ENCODE peak calls at places on chromosomes 6 and 20, in nine cellular contexts. Q is astrocyte, R is IMR-90, M is tibial artery, T is cardiac muscle cell, C is Panc1, G is body of pancreas, N is uterus, Y is heart right ventricle. F is an unnamed sample.
A peak's percentile ranks its signal among the peaks of the same experiment; 100 is the strongest.

GRCh38 chr20:10360878-10361277 is 73.1 kb downstream of the MKKS start:
- DNase-seq in Q (peak; percentile 83), R (no peak), M (no peak), T (no peak), C (no peak), G (no peak), N (no peak), Y (no peak), F (no peak)

GRCh38 chr20:60254901-60255411 is 296.7 kb downstream of the CDH26 start:
- DNase-seq in Q (peak; percentile 40), R (peak; percentile 73), M (no peak), T (peak; percentile 2), C (no peak), G (no peak), N (no peak), Y (no peak), F (no peak)

GRCh38 chr20:38315290-38315966 is 11.5 kb downstream of the BPI start:
- DNase-seq in Q (no peak), R (peak; percentile 41), M (no peak), T (peak; percentile 52), C (no peak), G (no peak), N (peak; percentile 26), Y (no peak), F (no peak)

GRCh38 chr6:81940451-81940850 is 188.0 kb upstream of the TENT5A start:
- DNase-seq in Q (peak; percentile 58), R (peak; percentile 22), M (no peak), T (no peak), C (no peak), G (no peak), N (no peak), Y (no peak), F (no peak)

GRCh38 chr6:170110201-170111140 is 180.4 kb downstream of the DLL1 start:
- DNase-seq in Q (no peak), R (no peak), M (peak; percentile 43), T (no peak), C (no peak), G (peak; percentile 5), N (peak; percentile 13), Y (no peak), F (no peak)

GRCh38 chr20:25196701-25197120 is 1.2 kb downstream of the ENTPD6 start:
- DNase-seq in Q (no peak), R (no peak), M (no peak), T (no peak), C (no peak), G (peak; percentile 40), N (no peak), Y (no peak), F (no peak)

GRCh38 chr6:63392092-63392724 is 72.4 kb upstream of the LGSN start:
- DNase-seq in Q (no peak), R (no peak), M (no peak), T (no peak), C (no peak), G (no peak), N (no peak), Y (no peak), F (no peak)

GRCh38 chr6:77638129-77638830 is 14.6 kb upstream of the MEI4 start:
- DNase-seq in Q (peak; percentile 18), R (no peak), M (no peak), T (no peak), C (no peak), G (no peak), N (no peak), Y (no peak), F (no peak)

GRCh38 chr6:85966859-85967258 is 324.2 kb upstream of the SYNCRIP start:
- DNase-seq in Q (no peak), R (no peak), M (no peak), T (no peak), C (no peak), G (peak; percentile 18), N (no peak), Y (no peak), F (no peak)

GRCh38 chr20:15835811-15836210 is 737.4 kb downstream of the KIF16B start:
- DNase-seq in Q (no peak), R (no peak), M (no peak), T (no peak), C (no peak), G (no peak), N (no peak), Y (no peak), F (no peak)

GRCh38 chr6:129324345-129324744 is 385.6 kb downstream of the ARHGAP18 start:
- DNase-seq in Q (no peak), R (no peak), M (no peak), T (no peak), C (no peak), G (no peak), N (no peak), Y (no peak), F (no peak)

GRCh38 chr6:36599791-36600209 is 5.6 kb downstream of the SRSF3 start:
- DNase-seq in Q (peak; percentile 55), R (peak; percentile 40), M (peak; percentile 65), T (peak; percentile 65), C (no peak), G (peak; percentile 42), N (peak; percentile 35), Y (no peak), F (peak; percentile 69)

GRCh38 chr6:24283043-24283985 is 74.5 kb downstream of the DCDC2 start:
- DNase-seq in Q (peak; percentile 75), R (peak; percentile 61), M (peak; percentile 77), T (peak; percentile 91), C (peak; percentile 67), G (peak; percentile 88), N (peak; percentile 21), Y (peak; percentile 66), F (peak; percentile 46)

GRCh38 chr6:38208028-38208427 is 388.5 kb downstream of the ZFAND3 start:
- DNase-seq in Q (no peak), R (no peak), M (no peak), T (no peak), C (no peak), G (no peak), N (no peak), Y (no peak), F (no peak)

GRCh38 chr20:4866429-4866828 is 134.9 kb downstream of the SLC23A2 start:
- DNase-seq in Q (no peak), R (no peak), M (no peak), T (no peak), C (no peak), G (no peak), N (no peak), Y (no peak), F (no peak)

GRCh38 chr6:122476131-122476530 is 4.5 kb upstream of the SERINC1 start:
- DNase-seq in Q (peak; percentile 1), R (peak; percentile 33), M (no peak), T (peak; percentile 28), C (peak; percentile 8), G (no peak), N (no peak), Y (no peak), F (no peak)

GRCh38 chr6:108156180-108156937 is 9.5 kb upstream of the NR2E1 start:
- DNase-seq in Q (no peak), R (no peak), M (no peak), T (no peak), C (no peak), G (no peak), N (no peak), Y (no peak), F (no peak)

GRCh38 chr6:109865968-109866367 is 112.1 kb upstream of the GPR6 start:
- DNase-seq in Q (no peak), R (no peak), M (no peak), T (no peak), C (no peak), G (no peak), N (no peak), Y (no peak), F (no peak)

GRCh38 chr6:52598123-52598823 is 21.4 kb upstream of the TRAM2 start:
- DNase-seq in Q (peak; percentile 70), R (peak; percentile 74), M (peak; percentile 76), T (peak; percentile 88), C (no peak), G (peak; percentile 58), N (peak; percentile 69), Y (peak; percentile 76), F (peak; percentile 62)

GRCh38 chr6:87274660-87275273 is 47.6 kb upstream of the SMIM8 start:
- DNase-seq in Q (peak; percentile 78), R (peak; percentile 82), M (no peak), T (peak; percentile 68), C (no peak), G (no peak), N (no peak), Y (no peak), F (no peak)

GRCh38 chr6:6003334-6004146 is 3.2 kb downstream of the NRN1 start:
- DNase-seq in Q (no peak), R (no peak), M (no peak), T (no peak), C (no peak), G (no peak), N (no peak), Y (peak; percentile 47), F (peak; percentile 57)
- TF ChIP-seq CTCF in Q (no peak), R (no peak), M (no peak), T (no peak), C (no peak), G (no peak), N (no peak), Y (no peak), F (no peak)

GRCh38 chr20:3673551-3674070 is 8.2 kb downstream of the ADAM33 start:
- DNase-seq in Q (no peak), R (no peak), M (no peak), T (no peak), C (no peak), G (no peak), N (no peak), Y (no peak), F (no peak)
- H3K4me1 ChIP-seq in Q (peaks cover 12% of the 10 kb centered on the region), R (peaks cover 5% of the 10 kb centered on the region), M (peaks cover 22% of the 10 kb centered on the region), T (no peaks in the 10 kb centered on the region), C (no peaks in the 10 kb centered on the region), G (peaks cover 10% of the 10 kb centered on the region), N (peaks cover 18% of the 10 kb centered on the region), Y (peaks cover 9% of the 10 kb centered on the region), F (no peaks in the 10 kb centered on the region)

DNA sequence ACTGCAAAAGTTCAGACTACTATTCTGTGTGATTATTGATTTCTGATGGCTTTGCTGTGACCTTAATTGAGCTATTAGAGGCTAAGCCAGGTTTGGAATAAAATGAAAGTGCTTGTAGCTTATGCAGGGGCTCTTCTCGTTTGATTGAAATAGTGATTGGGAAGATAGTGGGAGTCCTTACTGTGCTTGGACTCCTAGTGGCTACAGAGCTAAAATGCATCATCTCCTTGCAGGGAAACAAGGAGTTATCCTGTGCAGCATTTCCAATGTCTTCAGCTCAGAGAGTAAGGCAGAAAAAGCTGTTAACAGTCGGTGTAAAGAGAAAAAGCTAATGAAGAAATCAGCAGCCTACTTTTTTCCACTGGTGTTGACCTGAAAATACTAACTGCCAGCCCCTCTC is 173.5 kb downstream of the SLC35F1 start:
- DNase-seq in Q (no peak), R (no peak), M (no peak), T (no peak), C (no peak), G (no peak), N (no peak), Y (no peak), F (no peak)
- TF ChIP-seq CTCF in Q (no peak), R (no peak), M (no peak), T (no peak), C (peak; percentile 19), G (no peak), N (no peak), Y (no peak), F (no peak)

DNA sequence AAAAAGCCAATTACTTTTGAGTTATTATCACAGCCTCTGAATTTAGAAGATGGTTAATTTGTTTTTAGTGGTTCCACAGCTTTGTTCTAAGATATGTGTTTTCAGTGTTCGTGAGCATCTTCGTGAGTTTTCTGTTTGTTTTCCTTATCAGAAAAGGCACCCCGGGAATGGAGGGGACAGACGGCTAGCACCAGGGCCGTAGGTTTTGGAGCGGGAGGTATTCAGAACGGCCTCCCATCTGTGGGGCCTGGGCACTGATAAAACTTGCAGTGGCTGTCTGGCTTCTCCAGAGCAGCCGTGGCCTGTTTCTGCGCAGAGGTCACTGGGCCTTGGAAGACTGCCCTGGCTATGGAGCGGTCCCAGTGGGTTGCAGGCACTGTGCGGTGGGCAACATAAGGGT is 215.2 kb downstream of the ARID1B start:
- DNase-seq in Q (no peak), R (no peak), M (no peak), T (peak; percentile 38), C (no peak), G (no peak), N (no peak), Y (peak; percentile 46), F (no peak)
- H3K4me1 ChIP-seq in Q (peaks cover 14% of the 10 kb centered on the region), R (peaks cover 15% of the 10 kb centered on the region), M (peaks cover 8% of the 10 kb centered on the region), T (peaks cover 19% of the 10 kb centered on the region), C (peaks cover 27% of the 10 kb centered on the region), G (peaks cover 33% of the 10 kb centered on the region), N (no peaks in the 10 kb centered on the region), Y (peaks cover 5% of the 10 kb centered on the region), F (peaks cover 67% of the 10 kb centered on the region)

F was measured in psoas muscle.